ENCODE peak calls at places on chromosome X, in nine cellular contexts. T is suprapubic skin; H is neural progenitor cell; F is endothelial cell of umbilical vein; U is A673; N is CD4-positive, alpha-beta T cell; Y is IMR-90; I is K562; D is tibial artery. X is an unnamed sample.

GRCh38 chrX:124747295-124747694 is 400.9 kb downstream of the SH2D1A start:
- DNase-seq in N (no peak), H (no peak), I (no peak), U (no peak), D (no peak), T (no peak), Y (no peak), F (no peak), X (no peak)

GRCh38 chrX:19811807-19812604 is 75.4 kb downstream of the SH3KBP1 start:
- DNase-seq in H (no peak), D (no peak), T (no peak), U (no peak), Y (peak; percentile 87), I (no peak), N (no peak), F (no peak), X (no peak)

GRCh38 chrX:20654596-20655106 is 387.9 kb upstream of the RPS6KA3 start:
- DNase-seq in F (no peak), Y (no peak), N (no peak), I (no peak), H (no peak), U (no peak), T (no peak), D (no peak), X (no peak)

GRCh38 chrX:57366430-57366829 is 79.9 kb downstream of the FAAH2 start:
- DNase-seq in U (no peak), H (no peak), D (no peak), Y (no peak), I (no peak), N (no peak), F (no peak), T (no peak), X (peak; percentile 59)

GRCh38 chrX:137058339-137059127 is 24.7 kb upstream of the GPR101 start:
- DNase-seq in U (no peak), N (no peak), T (no peak), Y (no peak), I (no peak), F (no peak), H (no peak), D (no peak), X (no peak)

GRCh38 chrX:19673334-19674040 is 158.2 kb upstream of the MAP3K15 start:
- DNase-seq in I (no peak), U (peak; percentile 84), N (no peak), F (peak; percentile 73), Y (peak; percentile 95), D (peak; percentile 51), T (peak; percentile 76), H (no peak), X (no peak)

GRCh38 chrX:46251755-46252154 is 293.5 kb downstream of the ZNF674 start:
- DNase-seq in T (no peak), U (no peak), D (no peak), Y (peak; percentile 13), H (no peak), F (no peak), I (no peak), N (no peak), X (no peak)

GRCh38 chrX:37315511-37316248 is 33.5 kb upstream of the PRRG1 start:
- DNase-seq in H (no peak), D (no peak), Y (no peak), N (no peak), F (peak; percentile 37), U (no peak), I (no peak), T (no peak), X (no peak)

GRCh38 chrX:14032383-14032782 is 2.7 kb upstream of the GEMIN8 start:
- DNase-seq in I (peak; percentile 13), U (peak; percentile 75), H (peak; percentile 57), Y (peak; percentile 61), F (peak; percentile 36), N (peak; percentile 38), D (peak; percentile 28), T (no peak), X (no peak)

DNA sequence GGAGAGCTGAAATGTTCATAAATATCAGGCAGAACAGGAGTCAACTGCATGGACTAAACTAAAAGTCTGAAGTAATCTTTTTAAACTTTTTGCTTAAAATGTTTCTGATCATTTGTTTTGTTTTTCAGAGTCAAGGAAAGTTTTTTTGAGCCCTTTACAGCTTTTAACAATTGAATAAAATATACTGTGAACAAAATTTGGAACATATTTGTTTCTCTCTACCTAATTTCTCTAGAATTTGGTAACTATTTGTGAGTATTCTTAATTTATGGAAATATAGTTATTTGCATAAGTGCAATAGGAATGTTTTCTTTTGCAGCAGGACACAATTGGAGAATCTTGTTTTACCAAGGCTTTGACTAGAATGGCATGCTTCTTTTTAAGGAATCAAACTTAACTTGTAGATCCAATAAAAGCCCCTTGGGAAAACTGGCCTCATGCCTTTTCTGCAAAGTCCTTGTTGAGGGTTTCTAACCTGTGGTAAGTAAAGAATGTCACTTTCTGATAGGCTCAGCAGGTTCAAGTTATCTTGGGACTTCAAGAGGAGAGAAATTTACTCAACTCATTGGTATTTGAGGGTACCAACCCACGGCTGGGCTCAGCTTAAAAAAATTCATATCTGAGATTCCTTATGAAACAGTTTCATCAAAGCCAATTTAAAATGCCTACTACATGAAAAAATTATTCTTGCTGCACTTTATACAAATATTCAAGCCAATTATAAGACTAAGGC is 91.5 kb downstream of the UPRT start:
- DNase-seq in D (no peak), Y (no peak), I (no peak), N (no peak), F (no peak), U (no peak), H (no peak), T (no peak), X (no peak)
- TF ChIP-seq CTCF in D (no peak), Y (no peak), I (no peak), N (no peak), F (no peak), U (no peak), H (no peak), T (no peak), X (no peak)

DNA sequence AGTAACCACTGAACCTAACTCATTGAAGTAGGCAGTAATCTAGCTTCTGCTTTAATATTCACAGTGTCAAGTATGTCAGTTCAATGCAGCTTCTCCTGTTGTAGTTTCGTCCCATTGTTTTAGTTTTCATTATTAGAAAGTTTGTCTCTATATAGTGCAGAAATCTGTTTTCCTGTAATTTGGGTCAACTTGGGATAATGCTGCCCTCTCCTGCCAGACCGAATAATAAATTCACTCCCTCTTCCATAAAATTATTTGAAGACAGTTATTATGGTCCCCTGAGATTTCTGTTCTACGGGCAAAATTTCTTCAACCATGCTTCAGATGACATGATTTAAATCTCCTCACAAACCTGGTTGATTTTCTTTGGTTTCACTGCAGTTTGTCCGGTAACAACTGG is 4.6 kb upstream of the LUZP4 start:
- DNase-seq in N (no peak), I (no peak), Y (no peak), F (peak; percentile 5), U (no peak), H (no peak), T (no peak), D (no peak), X (no peak)
- TF ChIP-seq CTCF in N (no peak), I (no peak), Y (peak; percentile 36), F (no peak), U (no peak), H (no peak), T (no peak), D (no peak), X (no peak)

GRCh38 chrX:113929004-113929403 is 654.9 kb upstream of the HTR2C start:
- DNase-seq in N (no peak), U (peak; percentile 48), Y (peak; percentile 10), T (no peak), I (peak; percentile 18), D (no peak), H (peak; percentile 91), F (peak; percentile 14), X (no peak)
- TF ChIP-seq CTCF in N (no peak), U (peak; percentile 52), Y (peak; percentile 37), T (no peak), I (peak; percentile 57), D (no peak), H (peak; percentile 93), F (peak; percentile 35), X (peak; percentile 89)

GRCh38 chrX:119945481-119945880 is 1.9 kb upstream of the NKAP start:
- DNase-seq in N (no peak), D (no peak), T (no peak), H (peak; percentile 13), F (no peak), Y (no peak), I (no peak), U (no peak), X (no peak)

GRCh38 chrX:119943185-119943988 is at the start of gene NKAP:
- DNase-seq in F (peak; percentile 93), N (peak; percentile 65), T (peak; percentile 87), D (peak; percentile 79), H (peak; percentile 86), Y (peak; percentile 94), U (peak; percentile 91), I (peak; percentile 75), X (peak; percentile 78)

GRCh38 chrX:119954374-119954773 is 10.8 kb upstream of the NKAP start:
- DNase-seq in T (no peak), N (no peak), I (no peak), Y (no peak), H (no peak), U (no peak), F (no peak), D (no peak), X (no peak)

GRCh38 chrX:119942831-119943184 is 743 bp downstream of the NKAP start:
- DNase-seq in F (no peak), H (no peak), Y (peak; percentile 0), I (peak; percentile 11), D (no peak), T (no peak), N (no peak), U (no peak), X (no peak)

GRCh38 chrX:119948381-119948780 is 4.8 kb upstream of the NKAP start:
- DNase-seq in T (no peak), Y (no peak), F (no peak), D (no peak), I (no peak), H (no peak), U (no peak), N (no peak), X (no peak)
- TF ChIP-seq CTCF in T (no peak), Y (no peak), F (no peak), D (no peak), I (peak; percentile 33), H (peak; percentile 26), U (peak; percentile 27), N (no peak), X (no peak)

GRCh38 chrX:74925210-74926088 is at the start of gene NEXMIF:
- DNase-seq in D (no peak), Y (no peak), N (no peak), F (no peak), H (peak; percentile 81), U (peak; percentile 63), T (no peak), I (no peak), X (no peak)
- TF ChIP-seq CTCF in D (no peak), Y (no peak), N (no peak), F (no peak), H (peak; percentile 29), U (peak; percentile 30), T (no peak), I (no peak), X (peak; percentile 58)

GRCh38 chrX:52995135-52995973 is 37.0 kb upstream of the FAM156A start:
- DNase-seq in D (peak; percentile 92), Y (peak; percentile 94), F (peak; percentile 95), T (peak; percentile 95), N (peak; percentile 84), U (peak; percentile 97), I (peak; percentile 89), H (peak; percentile 95), X (peak; percentile 90)
- TF ChIP-seq CTCF in D (peak; percentile 76), Y (peak; percentile 64), F (peak; percentile 37), T (peak; percentile 73), N (peak; percentile 65), U (peak; percentile 63), I (peak; percentile 86), H (peak; percentile 59), X (peak; percentile 71)